ENCODE peak calls at places on chromosome 5, in ten cellular contexts. One of them, this sample, is unnamed. For H3K27me3 and H3K4me1, the result is how much of the 10 kb centered on the place peaks cover.

GRCh38 chr5:177361418-177362101 is 3.8 kb downstream of the RGS14 start:
- DNase-seq in CD8-positive, alpha-beta memory T cell: no peak
- DNase-seq in right cardiac atrium: no peak
- DNase-seq in hepatocyte: no peak
- DNase-seq in neural progenitor cell: no peak
- DNase-seq in aorta: peak
- DNase-seq in GM23338: peak
- DNase-seq in psoas muscle: peak
- DNase-seq in astrocyte: no peak
- DNase-seq in SJCRH30: no peak
- DNase-seq in this sample: no peak

GRCh38 chr5:33120671-33121070 is 320.1 kb upstream of the TARS1 start:
- DNase-seq in right cardiac atrium: no peak
- DNase-seq in psoas muscle: no peak
- DNase-seq in hepatocyte: no peak
- DNase-seq in aorta: no peak
- DNase-seq in GM23338: no peak
- DNase-seq in SJCRH30: no peak
- DNase-seq in neural progenitor cell: no peak
- DNase-seq in astrocyte: peak
- DNase-seq in CD8-positive, alpha-beta memory T cell: no peak
- DNase-seq in this sample: no peak

GRCh38 chr5:65047948-65048690 is 279.4 kb downstream of the CWC27 start:
- DNase-seq in GM23338: no peak
- DNase-seq in hepatocyte: no peak
- DNase-seq in neural progenitor cell: no peak
- DNase-seq in right cardiac atrium: no peak
- DNase-seq in CD8-positive, alpha-beta memory T cell: no peak
- DNase-seq in SJCRH30: no peak
- DNase-seq in aorta: no peak
- DNase-seq in psoas muscle: no peak
- DNase-seq in astrocyte: no peak
- DNase-seq in this sample: no peak

GRCh38 chr5:177005619-177006264 is 837 bp downstream of the UIMC1 start:
- DNase-seq in SJCRH30: peak
- DNase-seq in aorta: peak
- DNase-seq in neural progenitor cell: peak
- DNase-seq in GM23338: peak
- DNase-seq in right cardiac atrium: peak
- DNase-seq in psoas muscle: peak
- DNase-seq in astrocyte: peak
- DNase-seq in hepatocyte: peak
- DNase-seq in CD8-positive, alpha-beta memory T cell: peak
- DNase-seq in this sample: peak

GRCh38 chr5:28313543-28314334 is 1275.4 kb upstream of the CDH9 start:
- DNase-seq in CD8-positive, alpha-beta memory T cell: no peak
- DNase-seq in psoas muscle: no peak
- DNase-seq in neural progenitor cell: no peak
- DNase-seq in GM23338: no peak
- DNase-seq in right cardiac atrium: no peak
- DNase-seq in aorta: no peak
- DNase-seq in SJCRH30: no peak
- DNase-seq in astrocyte: peak
- DNase-seq in hepatocyte: no peak
- DNase-seq in this sample: no peak

GRCh38 chr5:172902497-172903472 is 56.4 kb upstream of the RPL26L1 start:
- DNase-seq in right cardiac atrium: peak
- DNase-seq in GM23338: peak
- DNase-seq in neural progenitor cell: peak
- DNase-seq in hepatocyte: peak
- DNase-seq in astrocyte: peak
- DNase-seq in aorta: peak
- DNase-seq in CD8-positive, alpha-beta memory T cell: no peak
- DNase-seq in SJCRH30: peak
- DNase-seq in psoas muscle: peak
- DNase-seq in this sample: no peak

GRCh38 chr5:19018822-19019221 is 969.2 kb downstream of the CDH18 start:
- DNase-seq in hepatocyte: no peak
- DNase-seq in astrocyte: no peak
- DNase-seq in GM23338: peak
- DNase-seq in psoas muscle: no peak
- DNase-seq in SJCRH30: peak
- DNase-seq in CD8-positive, alpha-beta memory T cell: no peak
- DNase-seq in right cardiac atrium: no peak
- DNase-seq in aorta: no peak
- DNase-seq in neural progenitor cell: no peak
- DNase-seq in this sample: no peak

GRCh38 chr5:162948677-162949076 is 488.7 kb upstream of the CCNG1 start:
- DNase-seq in right cardiac atrium: no peak
- DNase-seq in SJCRH30: no peak
- DNase-seq in neural progenitor cell: no peak
- DNase-seq in astrocyte: no peak
- DNase-seq in CD8-positive, alpha-beta memory T cell: no peak
- DNase-seq in aorta: no peak
- DNase-seq in hepatocyte: no peak
- DNase-seq in psoas muscle: no peak
- DNase-seq in GM23338: no peak
- DNase-seq in this sample: no peak

GRCh38 chr5:179806250-179807045 is at the start of gene MGAT4B:
- DNase-seq in CD8-positive, alpha-beta memory T cell: peak
- DNase-seq in neural progenitor cell: peak
- DNase-seq in astrocyte: peak
- DNase-seq in hepatocyte: peak
- DNase-seq in aorta: peak
- DNase-seq in right cardiac atrium: peak
- DNase-seq in psoas muscle: peak
- DNase-seq in GM23338: peak
- DNase-seq in SJCRH30: peak
- DNase-seq in this sample: no peak

GRCh38 chr5:148267972-148268371 is 622 bp upstream of the SPINK13 start:
- DNase-seq in astrocyte: no peak
- DNase-seq in GM23338: no peak
- DNase-seq in CD8-positive, alpha-beta memory T cell: no peak
- DNase-seq in hepatocyte: no peak
- DNase-seq in aorta: no peak
- DNase-seq in neural progenitor cell: no peak
- DNase-seq in right cardiac atrium: no peak
- DNase-seq in psoas muscle: no peak
- DNase-seq in SJCRH30: no peak
- DNase-seq in this sample: no peak

GRCh38 chr5:135930949-135931295 is 23.9 kb downstream of the LECT2 start:
- DNase-seq in psoas muscle: no peak
- DNase-seq in aorta: no peak
- DNase-seq in right cardiac atrium: no peak
- DNase-seq in neural progenitor cell: peak
- DNase-seq in SJCRH30: no peak
- DNase-seq in GM23338: peak
- DNase-seq in astrocyte: no peak
- DNase-seq in hepatocyte: no peak
- DNase-seq in CD8-positive, alpha-beta memory T cell: no peak
- DNase-seq in this sample: no peak

GRCh38 chr5:135934939-135935338 is 19.8 kb downstream of the LECT2 start:
- DNase-seq in astrocyte: peak
- DNase-seq in GM23338: no peak
- DNase-seq in CD8-positive, alpha-beta memory T cell: no peak
- DNase-seq in SJCRH30: no peak
- DNase-seq in psoas muscle: no peak
- DNase-seq in aorta: no peak
- DNase-seq in neural progenitor cell: no peak
- DNase-seq in hepatocyte: peak
- DNase-seq in right cardiac atrium: no peak
- DNase-seq in this sample: no peak

DNA sequence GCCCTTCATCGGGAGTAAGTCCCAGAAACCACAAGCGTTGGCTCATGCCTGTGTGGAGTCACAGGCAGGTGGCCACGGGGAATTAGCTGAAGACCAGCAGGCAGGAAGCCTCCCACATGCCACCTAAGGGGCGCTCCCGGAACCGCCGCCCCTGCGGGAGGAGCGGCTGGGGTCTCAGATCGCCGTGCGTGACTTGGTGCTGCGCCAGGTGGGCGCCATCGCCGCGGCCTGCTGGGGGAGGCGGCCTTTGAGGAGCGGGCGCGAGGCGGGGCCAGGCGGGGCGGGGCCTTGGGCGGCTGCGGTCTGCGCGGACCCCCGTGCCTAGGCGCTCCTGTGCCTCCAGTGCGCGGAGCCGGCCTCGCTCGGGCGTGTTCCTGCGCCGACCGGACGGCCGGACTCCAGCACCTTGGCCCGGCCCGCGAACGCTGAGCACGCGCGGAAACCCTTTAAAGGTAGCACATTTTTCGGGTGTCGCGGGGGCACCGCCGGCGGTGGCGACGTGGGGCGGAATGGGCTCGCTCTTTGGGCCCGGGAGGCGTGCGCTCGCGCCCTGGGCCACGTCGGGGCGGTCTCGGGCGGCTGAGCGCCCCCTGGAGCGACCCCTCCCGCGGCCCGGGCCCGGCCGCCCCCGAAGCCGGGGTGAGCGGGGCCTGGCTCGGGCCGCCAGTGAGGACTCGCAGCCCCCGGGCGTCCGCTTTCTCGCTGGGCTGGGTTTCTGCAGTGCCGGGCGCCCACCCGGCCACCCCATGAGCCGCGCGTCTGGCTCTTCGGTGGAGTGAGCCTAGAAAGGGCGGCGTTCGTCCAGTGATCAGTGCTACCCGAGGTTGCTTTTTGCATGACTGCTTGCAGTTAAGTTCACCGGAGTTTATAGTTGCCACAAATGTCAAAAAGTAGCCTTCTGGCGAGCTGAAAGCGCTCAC is 24.5 kb downstream of the LECT2 start:
- DNase-seq in psoas muscle: peak
- DNase-seq in astrocyte: no peak
- DNase-seq in SJCRH30: no peak
- DNase-seq in CD8-positive, alpha-beta memory T cell: no peak
- DNase-seq in aorta: no peak
- DNase-seq in GM23338: peak
- DNase-seq in neural progenitor cell: peak
- DNase-seq in right cardiac atrium: no peak
- DNase-seq in hepatocyte: peak
- DNase-seq in this sample: peak
- H3K27me3 ChIP-seq in psoas muscle: under half
- H3K27me3 ChIP-seq in astrocyte: half or more
- H3K27me3 ChIP-seq in SJCRH30: under half
- H3K27me3 ChIP-seq in CD8-positive, alpha-beta memory T cell: under half
- H3K27me3 ChIP-seq in aorta: under half
- H3K27me3 ChIP-seq in GM23338: half or more
- H3K27me3 ChIP-seq in neural progenitor cell: half or more
- H3K27me3 ChIP-seq in right cardiac atrium: under half
- H3K27me3 ChIP-seq in hepatocyte: under half
- H3K27me3 ChIP-seq in this sample: under half

DNA sequence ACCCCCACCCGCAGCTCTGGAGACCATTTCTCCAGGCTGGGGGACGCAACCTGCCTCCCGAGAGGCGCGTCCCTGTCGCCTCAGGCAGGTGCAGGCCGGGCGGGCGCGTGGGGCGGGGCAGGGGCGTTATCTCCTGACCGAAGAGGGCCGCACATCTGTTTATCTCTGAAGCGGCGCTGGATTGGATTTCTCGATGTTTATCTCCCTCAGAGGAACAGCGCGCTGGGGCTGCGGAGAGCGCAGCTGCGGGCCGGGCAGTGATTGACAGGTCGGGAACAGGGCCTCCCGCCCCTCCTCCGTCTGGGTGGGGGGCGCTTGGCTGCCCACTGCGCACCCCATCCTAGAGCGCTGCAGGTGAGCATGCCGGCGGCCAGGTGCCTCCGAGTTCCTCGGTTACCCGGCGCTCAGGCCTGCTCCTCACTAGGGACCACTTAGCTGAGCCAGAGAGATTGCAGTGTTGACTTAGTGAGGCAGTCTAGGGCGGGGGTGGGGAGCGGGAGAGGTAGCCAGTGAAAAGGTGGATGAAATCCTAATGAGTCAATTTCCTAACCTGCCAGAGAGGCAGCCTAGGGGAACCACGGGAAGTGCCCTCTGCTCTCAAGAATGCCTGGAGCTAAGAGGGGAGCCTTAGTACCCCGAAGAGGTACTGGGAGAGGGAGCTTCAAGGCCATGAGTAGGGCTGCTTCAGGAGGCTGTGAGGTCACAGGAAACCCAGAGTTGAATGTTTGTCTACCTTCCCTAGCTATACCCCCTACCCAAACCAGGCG is 39.6 kb upstream of the TIFAB start:
- DNase-seq in psoas muscle: no peak
- DNase-seq in CD8-positive, alpha-beta memory T cell: no peak
- DNase-seq in SJCRH30: no peak
- DNase-seq in astrocyte: no peak
- DNase-seq in hepatocyte: peak
- DNase-seq in aorta: no peak
- DNase-seq in GM23338: peak
- DNase-seq in neural progenitor cell: peak
- DNase-seq in right cardiac atrium: no peak
- DNase-seq in this sample: no peak
- H3K4me1 ChIP-seq in psoas muscle: under half
- H3K4me1 ChIP-seq in CD8-positive, alpha-beta memory T cell: under half
- H3K4me1 ChIP-seq in SJCRH30: under half
- H3K4me1 ChIP-seq in astrocyte: under half
- H3K4me1 ChIP-seq in hepatocyte: under half
- H3K4me1 ChIP-seq in aorta: under half
- H3K4me1 ChIP-seq in GM23338: under half
- H3K4me1 ChIP-seq in neural progenitor cell: half or more
- H3K4me1 ChIP-seq in right cardiac atrium: under half
- H3K4me1 ChIP-seq in this sample: under half

GRCh38 chr5:77632526-77633268 is 5.8 kb downstream of the OTP start:
- DNase-seq in right cardiac atrium: no peak
- DNase-seq in psoas muscle: no peak
- DNase-seq in aorta: no peak
- DNase-seq in CD8-positive, alpha-beta memory T cell: no peak
- DNase-seq in GM23338: peak
- DNase-seq in hepatocyte: no peak
- DNase-seq in neural progenitor cell: peak
- DNase-seq in astrocyte: no peak
- DNase-seq in SJCRH30: no peak
- DNase-seq in this sample: no peak
- H3K27me3 ChIP-seq in right cardiac atrium: under half
- H3K27me3 ChIP-seq in psoas muscle: half or more
- H3K27me3 ChIP-seq in aorta: under half
- H3K27me3 ChIP-seq in CD8-positive, alpha-beta memory T cell: half or more
- H3K27me3 ChIP-seq in GM23338: half or more
- H3K27me3 ChIP-seq in hepatocyte: half or more
- H3K27me3 ChIP-seq in neural progenitor cell: half or more
- H3K27me3 ChIP-seq in astrocyte: half or more
- H3K27me3 ChIP-seq in SJCRH30: under half
- H3K27me3 ChIP-seq in this sample: half or more

DNA sequence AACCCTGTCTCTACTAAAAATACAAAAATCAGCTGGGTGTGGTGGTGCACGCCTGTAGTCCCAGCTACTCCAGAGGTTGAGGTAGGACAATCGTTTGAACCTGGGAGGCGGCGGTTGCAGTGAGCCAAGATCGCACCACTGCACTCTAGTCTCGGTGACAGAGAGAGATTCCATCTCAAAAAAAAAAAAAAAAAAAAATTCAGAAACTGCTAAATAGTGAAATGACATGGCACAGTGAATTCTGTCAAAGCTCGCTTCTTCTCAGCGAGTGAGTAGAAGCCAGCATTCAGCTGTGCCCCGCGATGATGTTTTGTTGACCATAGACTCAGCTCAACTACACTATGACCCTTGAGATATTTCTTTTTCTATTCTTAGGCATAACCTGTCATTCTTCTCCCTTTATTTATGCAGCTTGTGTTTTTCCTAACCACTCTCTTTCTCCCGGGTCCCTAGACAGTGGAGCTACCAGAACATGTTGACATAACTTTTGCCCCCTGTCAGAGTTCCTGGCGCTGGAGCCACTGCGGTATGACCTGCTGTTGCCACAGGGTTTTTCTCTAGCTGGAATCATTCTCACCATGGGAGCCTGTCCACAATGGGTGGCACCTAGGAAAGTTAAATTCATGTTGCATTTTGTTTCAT is 13.5 kb upstream of the IQGAP2 start:
- DNase-seq in right cardiac atrium: no peak
- DNase-seq in hepatocyte: no peak
- DNase-seq in GM23338: no peak
- DNase-seq in psoas muscle: no peak
- DNase-seq in aorta: no peak
- DNase-seq in neural progenitor cell: no peak
- DNase-seq in CD8-positive, alpha-beta memory T cell: no peak
- DNase-seq in astrocyte: no peak
- DNase-seq in SJCRH30: no peak
- DNase-seq in this sample: no peak
- H3K4me1 ChIP-seq in right cardiac atrium: under half
- H3K4me1 ChIP-seq in hepatocyte: under half
- H3K4me1 ChIP-seq in GM23338: under half
- H3K4me1 ChIP-seq in psoas muscle: under half
- H3K4me1 ChIP-seq in aorta: under half
- H3K4me1 ChIP-seq in neural progenitor cell: under half
- H3K4me1 ChIP-seq in CD8-positive, alpha-beta memory T cell: half or more
- H3K4me1 ChIP-seq in astrocyte: under half
- H3K4me1 ChIP-seq in SJCRH30: under half
- H3K4me1 ChIP-seq in this sample: under half

This sample was measured in NT2/D1.